ENCODE peak calls at places on chromosome 22, in five cellular contexts. One of them, this sample, is unnamed. For H3K4me1, the result is how much of the 10 kb centered on the place peaks cover.

GRCh38 chr22:45285431-45286058 is 796 bp downstream of the UPK3A start:
- DNase-seq in suprapubic skin: no peak
- DNase-seq in CD8-positive, alpha-beta T cell: no peak
- DNase-seq in GM23248: no peak
- DNase-seq in vagina: no peak
- DNase-seq in this sample: no peak

GRCh38 chr22:39414377-39414776 is 14.8 kb downstream of the TAB1 start:
- DNase-seq in suprapubic skin: no peak
- DNase-seq in CD8-positive, alpha-beta T cell: no peak
- DNase-seq in GM23248: no peak
- DNase-seq in vagina: no peak
- DNase-seq in this sample: no peak

GRCh38 chr22:27267145-27267544 is 534.4 kb downstream of the MN1 start:
- DNase-seq in suprapubic skin: no peak
- DNase-seq in CD8-positive, alpha-beta T cell: no peak
- DNase-seq in GM23248: peak
- DNase-seq in vagina: no peak
- DNase-seq in this sample: no peak

GRCh38 chr22:22171357-22172218 is 73.0 kb upstream of the VPREB1 start:
- DNase-seq in suprapubic skin: no peak
- DNase-seq in CD8-positive, alpha-beta T cell: no peak
- DNase-seq in GM23248: peak
- DNase-seq in vagina: no peak
- DNase-seq in this sample: no peak

GRCh38 chr22:36368359-36368983 is 19.3 kb downstream of the MYH9 start:
- DNase-seq in suprapubic skin: no peak
- DNase-seq in CD8-positive, alpha-beta T cell: no peak
- DNase-seq in GM23248: peak
- DNase-seq in vagina: no peak
- DNase-seq in this sample: no peak

GRCh38 chr22:19756288-19757128 is 4.1 kb upstream of the TBX1 start:
- DNase-seq in suprapubic skin: no peak
- DNase-seq in CD8-positive, alpha-beta T cell: peak
- DNase-seq in GM23248: peak
- DNase-seq in vagina: no peak
- DNase-seq in this sample: peak

GRCh38 chr22:35582861-35583670 is 34.1 kb downstream of the MB start:
- DNase-seq in suprapubic skin: no peak
- DNase-seq in CD8-positive, alpha-beta T cell: peak
- DNase-seq in GM23248: peak
- DNase-seq in vagina: no peak
- DNase-seq in this sample: peak

GRCh38 chr22:45290410-45290936 is 5.7 kb downstream of the UPK3A start:
- DNase-seq in suprapubic skin: peak
- DNase-seq in CD8-positive, alpha-beta T cell: no peak
- DNase-seq in GM23248: peak
- DNase-seq in vagina: no peak
- DNase-seq in this sample: peak

GRCh38 chr22:38221407-38221806 is 19.6 kb downstream of the MAFF start:
- DNase-seq in suprapubic skin: no peak
- DNase-seq in CD8-positive, alpha-beta T cell: no peak
- DNase-seq in GM23248: no peak
- DNase-seq in vagina: no peak
- DNase-seq in this sample: no peak

GRCh38 chr22:38220653-38221386 is 19.0 kb downstream of the MAFF start:
- DNase-seq in suprapubic skin: no peak
- DNase-seq in CD8-positive, alpha-beta T cell: no peak
- DNase-seq in GM23248: no peak
- DNase-seq in vagina: no peak
- DNase-seq in this sample: no peak

GRCh38 chr22:38218661-38219331 is 17.0 kb downstream of the MAFF start:
- DNase-seq in suprapubic skin: peak
- DNase-seq in CD8-positive, alpha-beta T cell: no peak
- DNase-seq in GM23248: peak
- DNase-seq in vagina: no peak
- DNase-seq in this sample: peak

GRCh38 chr22:38220163-38220562 is 18.4 kb downstream of the MAFF start:
- DNase-seq in suprapubic skin: no peak
- DNase-seq in CD8-positive, alpha-beta T cell: no peak
- DNase-seq in GM23248: peak
- DNase-seq in vagina: no peak
- DNase-seq in this sample: no peak

DNA sequence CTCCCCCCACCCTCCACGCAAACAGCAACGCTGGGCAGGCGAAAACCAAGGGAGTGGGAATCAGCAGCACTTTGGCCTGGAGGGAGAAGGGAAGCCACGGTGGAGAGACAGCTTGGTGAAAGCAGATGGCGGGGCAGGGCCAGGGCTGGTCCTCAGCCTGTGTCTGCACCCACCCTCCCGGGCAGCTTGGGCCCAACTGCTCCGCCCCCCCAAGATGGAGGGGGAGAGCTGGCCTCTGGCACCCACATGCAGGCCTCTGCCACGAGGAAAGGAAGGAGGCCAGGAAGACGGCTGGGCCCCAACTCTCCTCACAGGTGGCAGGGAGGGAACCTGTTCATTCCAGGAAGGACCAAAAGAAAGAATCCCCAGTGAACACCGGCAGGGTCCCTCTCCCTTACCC is 17.9 kb downstream of the MAFF start:
- DNase-seq in suprapubic skin: no peak
- DNase-seq in CD8-positive, alpha-beta T cell: no peak
- DNase-seq in GM23248: no peak
- DNase-seq in vagina: no peak
- DNase-seq in this sample: no peak
- H3K4me1 ChIP-seq in suprapubic skin: half or more
- H3K4me1 ChIP-seq in CD8-positive, alpha-beta T cell: under half
- H3K4me1 ChIP-seq in GM23248: under half
- H3K4me1 ChIP-seq in vagina: half or more
- H3K4me1 ChIP-seq in this sample: under half

GRCh38 chr22:23184100-23184763 is 3.9 kb downstream of the BCR start:
- DNase-seq in suprapubic skin: no peak
- DNase-seq in CD8-positive, alpha-beta T cell: no peak
- DNase-seq in GM23248: no peak
- DNase-seq in vagina: no peak
- DNase-seq in this sample: no peak
- H3K4me1 ChIP-seq in suprapubic skin: under half
- H3K4me1 ChIP-seq in CD8-positive, alpha-beta T cell: under half
- H3K4me1 ChIP-seq in GM23248: under half
- H3K4me1 ChIP-seq in vagina: half or more
- H3K4me1 ChIP-seq in this sample: under half

DNA sequence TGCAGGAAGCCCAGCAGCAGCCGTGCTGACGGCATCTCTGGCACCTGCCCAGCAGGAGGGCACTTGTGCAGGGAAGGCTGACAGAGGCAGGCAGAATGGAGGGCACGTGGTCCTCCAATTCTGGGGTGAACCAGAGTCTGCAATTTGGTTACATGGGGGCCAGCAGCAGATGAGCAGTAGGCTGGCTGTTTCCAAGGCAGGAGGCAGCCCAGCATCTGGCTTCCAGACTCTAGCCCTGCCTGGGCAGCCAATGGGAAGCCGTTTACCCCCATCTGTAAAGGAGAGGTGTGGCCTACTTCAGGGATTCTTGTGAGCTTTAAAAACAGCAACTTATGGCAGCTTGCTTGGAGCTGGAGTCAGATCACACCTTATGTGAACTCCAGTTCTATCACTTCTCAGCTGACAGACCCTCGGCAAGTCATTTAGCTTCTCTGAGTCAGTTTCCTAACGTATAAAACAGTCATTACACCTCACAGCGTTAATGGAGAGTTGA is 27.9 kb upstream of the RASL10A start:
- DNase-seq in suprapubic skin: no peak
- DNase-seq in CD8-positive, alpha-beta T cell: no peak
- DNase-seq in GM23248: peak
- DNase-seq in vagina: no peak
- DNase-seq in this sample: no peak
- H3K4me1 ChIP-seq in suprapubic skin: under half
- H3K4me1 ChIP-seq in CD8-positive, alpha-beta T cell: under half
- H3K4me1 ChIP-seq in GM23248: under half
- H3K4me1 ChIP-seq in vagina: under half
- H3K4me1 ChIP-seq in this sample: under half

GRCh38 chr22:24423519-24424000 is 3.8 kb upstream of the ADORA2A start:
- DNase-seq in suprapubic skin: no peak
- DNase-seq in CD8-positive, alpha-beta T cell: peak
- DNase-seq in GM23248: peak
- DNase-seq in vagina: no peak
- DNase-seq in this sample: peak

GRCh38 chr22:24426436-24426835 is 963 bp upstream of the ADORA2A start:
- DNase-seq in suprapubic skin: no peak
- DNase-seq in CD8-positive, alpha-beta T cell: no peak
- DNase-seq in GM23248: no peak
- DNase-seq in vagina: no peak
- DNase-seq in this sample: no peak

GRCh38 chr22:24426859-24427499 is 420 bp upstream of the ADORA2A start:
- DNase-seq in suprapubic skin: no peak
- DNase-seq in CD8-positive, alpha-beta T cell: no peak
- DNase-seq in GM23248: no peak
- DNase-seq in vagina: no peak
- DNase-seq in this sample: no peak

GRCh38 chr22:24424001-24424900 is 3.1 kb upstream of the ADORA2A start:
- DNase-seq in suprapubic skin: no peak
- DNase-seq in CD8-positive, alpha-beta T cell: no peak
- DNase-seq in GM23248: peak
- DNase-seq in vagina: no peak
- DNase-seq in this sample: no peak

DNA sequence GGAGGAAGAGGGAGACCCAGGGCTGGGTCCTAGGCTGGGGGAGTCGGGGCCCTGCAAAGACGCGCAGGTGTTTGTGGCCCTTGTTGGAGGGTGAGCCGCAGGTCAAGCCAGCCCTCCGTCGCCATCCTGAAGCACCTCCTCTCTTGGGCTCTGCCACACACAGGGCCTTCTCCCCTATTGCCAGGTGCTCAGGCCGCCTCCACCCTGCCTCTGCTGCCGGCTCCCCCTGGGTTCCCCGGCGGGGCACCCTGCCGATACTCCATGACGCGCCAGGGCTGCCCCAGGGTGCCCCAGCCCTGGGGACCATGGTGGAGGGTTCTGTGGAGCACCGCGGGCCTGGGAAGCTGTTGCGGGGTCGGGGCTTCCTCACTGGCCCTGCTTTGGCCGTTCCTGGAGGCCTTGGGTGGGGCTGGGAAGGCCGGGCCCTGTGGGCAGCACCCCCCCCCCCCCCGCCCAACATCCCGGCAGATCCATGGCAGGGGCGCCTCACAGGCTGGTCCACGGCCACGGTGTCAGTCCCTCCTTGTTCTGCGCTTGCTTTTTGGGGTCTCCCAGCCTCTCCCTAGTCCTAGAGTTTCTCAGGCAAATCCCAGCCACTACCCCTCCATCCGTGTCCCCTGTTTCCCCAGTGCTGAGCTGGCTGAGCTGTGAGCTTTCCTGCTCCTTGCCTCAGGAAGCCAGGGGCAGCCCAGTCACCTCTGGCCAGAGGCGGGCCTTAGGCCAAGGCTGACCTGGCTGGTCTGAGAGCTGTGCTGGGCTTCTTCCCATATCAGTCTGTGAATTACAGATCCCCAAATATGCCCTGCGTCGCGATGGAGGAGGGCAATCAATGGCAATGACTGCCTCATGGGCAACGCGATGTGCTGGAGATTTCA is 2.3 kb upstream of the ADORA2A start:
- DNase-seq in suprapubic skin: no peak
- DNase-seq in CD8-positive, alpha-beta T cell: no peak
- DNase-seq in GM23248: no peak
- DNase-seq in vagina: no peak
- DNase-seq in this sample: no peak
- H3K4me1 ChIP-seq in suprapubic skin: under half
- H3K4me1 ChIP-seq in CD8-positive, alpha-beta T cell: under half
- H3K4me1 ChIP-seq in GM23248: under half
- H3K4me1 ChIP-seq in vagina: under half
- H3K4me1 ChIP-seq in this sample: under half

GRCh38 chr22:42624551-42625106 is 9.9 kb upstream of the POLDIP3 start:
- DNase-seq in suprapubic skin: no peak
- DNase-seq in CD8-positive, alpha-beta T cell: no peak
- DNase-seq in GM23248: no peak
- DNase-seq in vagina: no peak
- DNase-seq in this sample: no peak

GRCh38 chr22:42626951-42627625 is 12.4 kb upstream of the POLDIP3 start:
- DNase-seq in suprapubic skin: no peak
- DNase-seq in CD8-positive, alpha-beta T cell: no peak
- DNase-seq in GM23248: no peak
- DNase-seq in vagina: no peak
- DNase-seq in this sample: no peak

GRCh38 chr22:42627981-42628380 is 12.4 kb downstream of the ATP5MGL start:
- DNase-seq in suprapubic skin: no peak
- DNase-seq in CD8-positive, alpha-beta T cell: no peak
- DNase-seq in GM23248: no peak
- DNase-seq in vagina: no peak
- DNase-seq in this sample: no peak

GRCh38 chr22:42625416-42625815 is 10.7 kb upstream of the POLDIP3 start:
- DNase-seq in suprapubic skin: no peak
- DNase-seq in CD8-positive, alpha-beta T cell: no peak
- DNase-seq in GM23248: no peak
- DNase-seq in vagina: no peak
- DNase-seq in this sample: no peak

GRCh38 chr22:42626431-42626830 is 11.7 kb upstream of the POLDIP3 start:
- DNase-seq in suprapubic skin: no peak
- DNase-seq in CD8-positive, alpha-beta T cell: no peak
- DNase-seq in GM23248: no peak
- DNase-seq in vagina: no peak
- DNase-seq in this sample: no peak
- H3K4me1 ChIP-seq in suprapubic skin: under half
- H3K4me1 ChIP-seq in CD8-positive, alpha-beta T cell: under half
- H3K4me1 ChIP-seq in GM23248: under half
- H3K4me1 ChIP-seq in vagina: under half
- H3K4me1 ChIP-seq in this sample: under half

GRCh38 chr22:46591890-46592289 is 28.3 kb upstream of the GRAMD4 start:
- DNase-seq in suprapubic skin: no peak
- DNase-seq in CD8-positive, alpha-beta T cell: no peak
- DNase-seq in GM23248: no peak
- DNase-seq in vagina: no peak
- DNase-seq in this sample: no peak
- H3K4me1 ChIP-seq in suprapubic skin: half or more
- H3K4me1 ChIP-seq in CD8-positive, alpha-beta T cell: under half
- H3K4me1 ChIP-seq in GM23248: under half
- H3K4me1 ChIP-seq in vagina: under half
- H3K4me1 ChIP-seq in this sample: under half